ENCODE peak calls at places on chromosomes 12 and 14, in five cellular contexts. One of them, this sample, is unnamed.

GRCh38 chr12:77833329-77833728 is 2.6 kb downstream of the NAV3 start:
- DNase-seq in dorsolateral prefrontal cortex: no peak
- DNase-seq in cardiac fibroblast: no peak
- DNase-seq in stimulated activated naive B cell treated with anti-CD40 and anti-IgM and Interleukin-4, amounts not matched to agents 10 μg/mL and 1 μg/mL and 100 μg/mL, for 72 hours: no peak
- DNase-seq in hippocampal formation: no peak
- DNase-seq in this sample: no peak

GRCh38 chr14:51248041-51248987 is 8.3 kb downstream of the TMX1 start:
- DNase-seq in dorsolateral prefrontal cortex: no peak
- DNase-seq in stimulated activated naive B cell treated with anti-CD40 and anti-IgM and Interleukin-4, amounts not matched to agents 10 μg/mL and 1 μg/mL and 100 μg/mL, for 72 hours: no peak
- DNase-seq in cardiac fibroblast: no peak
- DNase-seq in hippocampal formation: peak; percentile 6
- DNase-seq in this sample: no peak

GRCh38 chr12:109385339-109386078 is 37.8 kb downstream of the MYO1H start:
- DNase-seq in hippocampal formation: no peak
- DNase-seq in dorsolateral prefrontal cortex: no peak
- DNase-seq in cardiac fibroblast: peak; percentile 65
- DNase-seq in stimulated activated naive B cell treated with anti-CD40 and anti-IgM and Interleukin-4, amounts not matched to agents 10 μg/mL and 1 μg/mL and 100 μg/mL, for 72 hours: no peak
- DNase-seq in this sample: peak; percentile 35

GRCh38 chr14:53144244-53144643 is 8.9 kb downstream of the DDHD1 start:
- DNase-seq in hippocampal formation: no peak
- DNase-seq in dorsolateral prefrontal cortex: no peak
- DNase-seq in cardiac fibroblast: no peak
- DNase-seq in stimulated activated naive B cell treated with anti-CD40 and anti-IgM and Interleukin-4, amounts not matched to agents 10 μg/mL and 1 μg/mL and 100 μg/mL, for 72 hours: no peak
- DNase-seq in this sample: no peak

GRCh38 chr12:122855985-122856831 is 21.0 kb downstream of the HIP1R start:
- DNase-seq in hippocampal formation: no peak
- DNase-seq in cardiac fibroblast: no peak
- DNase-seq in dorsolateral prefrontal cortex: no peak
- DNase-seq in stimulated activated naive B cell treated with anti-CD40 and anti-IgM and Interleukin-4, amounts not matched to agents 10 μg/mL and 1 μg/mL and 100 μg/mL, for 72 hours: no peak
- DNase-seq in this sample: no peak

GRCh38 chr12:53073881-53074280 is 5.3 kb downstream of the SPRYD3 start:
- DNase-seq in dorsolateral prefrontal cortex: no peak
- DNase-seq in hippocampal formation: no peak
- DNase-seq in cardiac fibroblast: no peak
- DNase-seq in stimulated activated naive B cell treated with anti-CD40 and anti-IgM and Interleukin-4, amounts not matched to agents 10 μg/mL and 1 μg/mL and 100 μg/mL, for 72 hours: no peak
- DNase-seq in this sample: no peak

GRCh38 chr14:106501898-106502297 is 975.5 kb downstream of the TMEM121 start:
- DNase-seq in dorsolateral prefrontal cortex: no peak
- DNase-seq in cardiac fibroblast: no peak
- DNase-seq in stimulated activated naive B cell treated with anti-CD40 and anti-IgM and Interleukin-4, amounts not matched to agents 10 μg/mL and 1 μg/mL and 100 μg/mL, for 72 hours: no peak
- DNase-seq in hippocampal formation: no peak
- DNase-seq in this sample: no peak

GRCh38 chr14:22547948-22548750 is 40.9 kb downstream of the DAD1 start:
- DNase-seq in cardiac fibroblast: no peak
- DNase-seq in stimulated activated naive B cell treated with anti-CD40 and anti-IgM and Interleukin-4, amounts not matched to agents 10 μg/mL and 1 μg/mL and 100 μg/mL, for 72 hours: no peak
- DNase-seq in hippocampal formation: no peak
- DNase-seq in dorsolateral prefrontal cortex: no peak
- DNase-seq in this sample: no peak

GRCh38 chr14:99325016-99325415 is 53.0 kb upstream of the BCL11B start:
- DNase-seq in stimulated activated naive B cell treated with anti-CD40 and anti-IgM and Interleukin-4, amounts not matched to agents 10 μg/mL and 1 μg/mL and 100 μg/mL, for 72 hours: no peak
- DNase-seq in cardiac fibroblast: no peak
- DNase-seq in hippocampal formation: no peak
- DNase-seq in dorsolateral prefrontal cortex: no peak
- DNase-seq in this sample: no peak

GRCh38 chr12:120228291-120229070 is 27.6 kb upstream of the RPLP0 start:
- DNase-seq in dorsolateral prefrontal cortex: peak; percentile 83
- DNase-seq in hippocampal formation: peak; percentile 80
- DNase-seq in cardiac fibroblast: peak; percentile 87
- DNase-seq in stimulated activated naive B cell treated with anti-CD40 and anti-IgM and Interleukin-4, amounts not matched to agents 10 μg/mL and 1 μg/mL and 100 μg/mL, for 72 hours: peak; percentile 69
- DNase-seq in this sample: peak; percentile 91

This sample was measured in hepatic stellate cell.